ENCODE peak calls at places on chromosome 16, in nine cellular contexts. N is mammary epithelial cell; U is adrenal gland; R is OCI-LY7; Q is mesenchymal stem cell; T is right lobe of liver; J is CD8-positive, alpha-beta memory T cell; F is PC-9; Y is Peyer's patch. X is an unnamed sample.

GRCh38 chr16:82470506-82471196 is 156.1 kb upstream of the CDH13 start:
- DNase-seq in N (no peak), Q (no peak), Y (peak; percentile 51), J (no peak), T (peak; percentile 46), F (no peak), R (no peak), U (no peak), X (no peak)

GRCh38 chr16:10647264-10647720 is 47.4 kb downstream of the TEKT5 start:
- DNase-seq in J (no peak), Q (no peak), R (no peak), F (no peak), N (no peak), Y (no peak), T (no peak), U (no peak), X (no peak)

GRCh38 chr16:27363797-27364196 is 38.2 kb upstream of the IL21R start:
- DNase-seq in T (peak; percentile 99), J (no peak), U (peak; percentile 76), Q (no peak), R (no peak), F (peak; percentile 74), N (peak; percentile 29), Y (peak; percentile 89), X (peak; percentile 52)

GRCh38 chr16:65895906-65896305 is 470.6 kb upstream of the CDH5 start:
- DNase-seq in T (no peak), F (no peak), J (no peak), U (no peak), R (no peak), Q (no peak), Y (no peak), N (no peak), X (no peak)

GRCh38 chr16:84487358-84487757 is 17.1 kb downstream of the MEAK7 start:
- DNase-seq in R (no peak), Q (no peak), N (no peak), F (no peak), Y (no peak), T (peak; percentile 23), J (no peak), U (no peak), X (no peak)

GRCh38 chr16:55842369-55843104 is 9.6 kb upstream of the CES1 start:
- DNase-seq in F (peak; percentile 18), J (peak; percentile 15), U (peak; percentile 46), T (no peak), R (peak; percentile 55), Y (no peak), N (peak; percentile 16), Q (peak; percentile 45), X (no peak)

GRCh38 chr16:85912271-85912974 is 13.5 kb downstream of the IRF8 start:
- DNase-seq in U (peak; percentile 64), Y (peak; percentile 54), T (no peak), N (no peak), F (no peak), Q (peak; percentile 46), R (no peak), J (no peak), X (peak; percentile 65)

GRCh38 chr16:87669672-87670071 is 67.4 kb downstream of the JPH3 start:
- DNase-seq in N (no peak), T (no peak), U (no peak), J (no peak), Y (no peak), Q (no peak), R (no peak), F (no peak), X (no peak)

GRCh38 chr16:48076455-48077012 is 79.3 kb downstream of the ABCC12 start:
- DNase-seq in J (no peak), F (no peak), Q (peak; percentile 6), Y (no peak), U (no peak), N (no peak), T (no peak), R (no peak), X (no peak)

GRCh38 chr16:11354733-11355574 is 9.7 kb downstream of the RMI2 start:
- DNase-seq in F (no peak), T (no peak), Y (no peak), R (peak; percentile 87), Q (peak; percentile 73), N (no peak), U (peak; percentile 38), J (peak; percentile 85), X (peak; percentile 50)

GRCh38 chr16:19417640-19418039 is at the start of gene TMC5:
- DNase-seq in Y (peak; percentile 84), R (no peak), F (no peak), Q (no peak), T (no peak), N (no peak), U (no peak), J (no peak), X (no peak)

GRCh38 chr16:84246679-84247077 is 6.9 kb upstream of the KCNG4 start:
- DNase-seq in Q (no peak), Y (no peak), R (no peak), U (no peak), N (no peak), F (peak; percentile 6), T (no peak), J (no peak), X (no peak)

GRCh38 chr16:14539631-14540030 is 90.4 kb downstream of the PARN start:
- DNase-seq in F (no peak), Q (no peak), Y (no peak), J (no peak), U (no peak), N (no peak), T (no peak), R (no peak), X (no peak)

GRCh38 chr16:21599158-21599993 is at the start of gene METTL9:
- DNase-seq in Y (peak; percentile 97), T (peak; percentile 96), R (peak; percentile 97), U (peak; percentile 95), J (peak; percentile 94), Q (peak; percentile 95), F (peak; percentile 96), N (peak; percentile 94), X (peak; percentile 92)
- H3K4me3 ChIP-seq in Y (peak within 1 kb of the TSS; percentile 94), T (peak within 1 kb of the TSS; percentile 87), R (peak within 1 kb of the TSS; percentile 99), U (peak within 1 kb of the TSS; percentile 78), J (peak within 1 kb of the TSS; percentile 87), Q (peak within 1 kb of the TSS; percentile 97), F (peak within 1 kb of the TSS; percentile 74), N (peak within 1 kb of the TSS; percentile 78), X (peak within 1 kb of the TSS; percentile 96)

DNA sequence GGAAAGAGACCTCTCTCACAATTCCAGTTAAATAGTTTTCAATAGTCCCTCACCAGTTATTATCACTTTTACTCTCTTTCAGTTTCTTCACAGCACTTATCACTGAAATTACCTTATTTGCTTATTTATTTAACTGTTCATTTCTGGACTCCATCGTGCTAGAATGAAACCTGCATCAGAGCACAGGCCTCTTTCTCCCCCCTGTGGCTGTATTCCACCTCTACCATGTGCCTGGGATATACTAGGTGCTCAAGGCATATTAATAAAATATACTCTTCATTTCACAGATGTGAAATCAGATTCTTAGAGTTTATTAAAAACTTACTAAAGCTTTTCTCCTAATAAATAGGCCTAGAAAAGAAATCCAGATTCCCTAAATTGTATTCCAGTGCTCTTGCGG is 308.9 kb upstream of the MON1B start:
- DNase-seq in J (no peak), F (no peak), T (no peak), U (no peak), N (no peak), Y (no peak), R (no peak), Q (no peak), X (no peak)
- H3K4me1 ChIP-seq in J (no peaks in the 10 kb centered on the region), F (no peaks in the 10 kb centered on the region), T (peaks cover 5% of the 10 kb centered on the region), U (no peaks in the 10 kb centered on the region), N (no peaks in the 10 kb centered on the region), Y (no peaks in the 10 kb centered on the region), R (no peaks in the 10 kb centered on the region), Q (no peaks in the 10 kb centered on the region), X (no peaks in the 10 kb centered on the region)

GRCh38 chr16:35370617-35371016 is 1911.2 kb downstream of the TP53TG3F start:
- DNase-seq in N (peak; percentile 4), U (no peak), R (no peak), Q (no peak), T (no peak), F (no peak), Y (no peak), J (no peak), X (no peak)
- H3K9me3 ChIP-seq in N (no peaks in the 10 kb centered on the region), U (no peaks in the 10 kb centered on the region), R (peaks cover 7% of the 10 kb centered on the region), Q (peaks cover 4% of the 10 kb centered on the region), T (no peaks in the 10 kb centered on the region), F (no peaks in the 10 kb centered on the region), Y (no peaks in the 10 kb centered on the region), J (no peaks in the 10 kb centered on the region), X (no peaks in the 10 kb centered on the region)

GRCh38 chr16:22001591-22001990 is 675 bp upstream of the PDZD9 start:
- DNase-seq in F (no peak), Q (peak; percentile 39), T (no peak), R (no peak), U (no peak), J (no peak), N (peak; percentile 70), Y (no peak), X (no peak)
- H3K4me3 ChIP-seq in F (peak overlapping the region; percentile 48), Q (no peak overlapping the region), T (no peak overlapping the region), R (no peak overlapping the region), U (no peak overlapping the region), J (no peak overlapping the region), N (no peak overlapping the region), Y (no peak overlapping the region), X (no peak overlapping the region)

GRCh38 chr16:3872216-3872895 is 8.2 kb downstream of the CREBBP start:
- DNase-seq in R (no peak), Y (no peak), U (no peak), J (no peak), F (no peak), N (no peak), Q (no peak), T (no peak), X (no peak)

GRCh38 chr16:3873482-3874173 is 6.9 kb downstream of the CREBBP start:
- DNase-seq in R (no peak), N (no peak), Y (no peak), J (no peak), T (no peak), F (no peak), U (no peak), Q (no peak), X (no peak)

GRCh38 chr16:3876160-3876559 is 4.4 kb downstream of the CREBBP start:
- DNase-seq in J (no peak), U (no peak), F (no peak), R (no peak), Q (no peak), Y (no peak), N (no peak), T (no peak), X (no peak)

GRCh38 chr16:3874794-3875692 is 5.5 kb downstream of the CREBBP start:
- DNase-seq in Y (no peak), U (no peak), Q (no peak), R (no peak), N (no peak), F (no peak), J (no peak), T (no peak), X (no peak)

DNA sequence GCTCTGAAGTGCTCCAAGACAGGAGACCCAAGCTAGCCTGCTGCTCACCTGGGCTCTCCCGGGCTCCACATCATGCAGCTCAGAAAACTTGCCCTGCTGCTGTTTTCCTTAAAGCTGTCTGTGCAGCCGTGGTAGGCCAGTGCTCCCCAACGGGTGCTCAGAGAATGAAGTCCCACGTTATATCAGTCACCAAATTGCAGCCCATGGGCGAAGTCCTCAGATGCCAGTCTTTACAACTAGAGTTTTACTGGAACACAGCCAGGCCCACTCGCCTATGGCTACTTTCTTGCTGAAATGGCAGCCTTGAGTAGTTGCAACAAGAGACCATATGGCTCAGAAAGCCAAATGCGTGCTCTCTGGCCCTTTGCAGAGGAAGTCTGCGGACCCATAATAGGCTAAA is 6.3 kb downstream of the CREBBP start:
- DNase-seq in U (no peak), N (no peak), R (no peak), F (no peak), Q (no peak), T (no peak), Y (peak; percentile 64), J (no peak), X (no peak)
- H3K4me1 ChIP-seq in U (peaks cover 91% of the 10 kb centered on the region), N (peaks cover 9% of the 10 kb centered on the region), R (peaks cover 43% of the 10 kb centered on the region), F (peaks cover 40% of the 10 kb centered on the region), Q (peaks cover 25% of the 10 kb centered on the region), T (peaks cover 47% of the 10 kb centered on the region), Y (peaks cover 32% of the 10 kb centered on the region), J (peaks cover 100% of the 10 kb centered on the region), X (peaks cover 20% of the 10 kb centered on the region)